ENCODE peak calls at places on chromosomes 3 and 15, in six cellular contexts. One of them, this sample, is unnamed.
A peak's percentile ranks its signal among the peaks of the same experiment; 100 is the strongest.

GRCh38 chr3:127967296-127967695 is 52.3 kb downstream of the KBTBD12 start:
- DNase-seq in HFFc6: no peak
- DNase-seq in nephron progenitor cell: no peak
- DNase-seq in CD8-positive, alpha-beta T cell: no peak
- DNase-seq in AG10803: no peak
- DNase-seq in Peyer's patch: no peak
- DNase-seq in this sample: no peak

GRCh38 chr15:89984421-89985010 is 16.6 kb upstream of the ZNF710 start:
- DNase-seq in AG10803: no peak
- DNase-seq in CD8-positive, alpha-beta T cell: no peak
- DNase-seq in HFFc6: no peak
- DNase-seq in nephron progenitor cell: no peak
- DNase-seq in Peyer's patch: no peak
- DNase-seq in this sample: no peak

GRCh38 chr3:181629029-181629428 is 82.7 kb upstream of the SOX2 start:
- DNase-seq in Peyer's patch: no peak
- DNase-seq in HFFc6: no peak
- DNase-seq in CD8-positive, alpha-beta T cell: no peak
- DNase-seq in AG10803: no peak
- DNase-seq in nephron progenitor cell: no peak
- DNase-seq in this sample: peak; percentile 76

GRCh38 chr3:101571028-101571895 is 2.7 kb upstream of the PCNP start:
- DNase-seq in nephron progenitor cell: no peak
- DNase-seq in HFFc6: no peak
- DNase-seq in AG10803: no peak
- DNase-seq in CD8-positive, alpha-beta T cell: no peak
- DNase-seq in Peyer's patch: no peak
- DNase-seq in this sample: no peak

GRCh38 chr15:66846031-66846430 is 144.0 kb downstream of the SMAD6 start:
- DNase-seq in nephron progenitor cell: no peak
- DNase-seq in AG10803: no peak
- DNase-seq in CD8-positive, alpha-beta T cell: no peak
- DNase-seq in Peyer's patch: no peak
- DNase-seq in HFFc6: no peak
- DNase-seq in this sample: no peak

GRCh38 chr3:64141476-64141875 is 83.8 kb downstream of the PRICKLE2 start:
- DNase-seq in AG10803: peak; percentile 15
- DNase-seq in Peyer's patch: no peak
- DNase-seq in HFFc6: no peak
- DNase-seq in nephron progenitor cell: no peak
- DNase-seq in CD8-positive, alpha-beta T cell: no peak
- DNase-seq in this sample: no peak

GRCh38 chr15:101210466-101210865 is 41.4 kb downstream of the CHSY1 start:
- DNase-seq in Peyer's patch: no peak
- DNase-seq in AG10803: no peak
- DNase-seq in CD8-positive, alpha-beta T cell: no peak
- DNase-seq in HFFc6: no peak
- DNase-seq in nephron progenitor cell: no peak
- DNase-seq in this sample: peak; percentile 44

GRCh38 chr3:8970971-8971589 is 7.8 kb upstream of the RAD18 start:
- DNase-seq in CD8-positive, alpha-beta T cell: peak; percentile 71
- DNase-seq in AG10803: peak; percentile 62
- DNase-seq in HFFc6: peak; percentile 59
- DNase-seq in nephron progenitor cell: peak; percentile 75
- DNase-seq in Peyer's patch: peak; percentile 88
- DNase-seq in this sample: peak; percentile 74

GRCh38 chr3:148962513-148962912 is 28.8 kb upstream of the GYG1 start:
- DNase-seq in AG10803: peak; percentile 58
- DNase-seq in nephron progenitor cell: no peak
- DNase-seq in CD8-positive, alpha-beta T cell: no peak
- DNase-seq in HFFc6: peak; percentile 60
- DNase-seq in Peyer's patch: no peak
- DNase-seq in this sample: peak; percentile 85

GRCh38 chr3:127691494-127691893 is 18.7 kb downstream of the ABTB1 start:
- DNase-seq in nephron progenitor cell: no peak
- DNase-seq in HFFc6: no peak
- DNase-seq in CD8-positive, alpha-beta T cell: no peak
- DNase-seq in Peyer's patch: no peak
- DNase-seq in AG10803: no peak
- DNase-seq in this sample: no peak

GRCh38 chr15:92163641-92164040 is 230.0 kb upstream of the ST8SIA2 start:
- DNase-seq in HFFc6: no peak
- DNase-seq in Peyer's patch: no peak
- DNase-seq in nephron progenitor cell: no peak
- DNase-seq in CD8-positive, alpha-beta T cell: no peak
- DNase-seq in AG10803: peak; percentile 23
- DNase-seq in this sample: no peak

GRCh38 chr3:132445812-132446211 is 28.5 kb downstream of the DNAJC13 start:
- DNase-seq in CD8-positive, alpha-beta T cell: no peak
- DNase-seq in nephron progenitor cell: no peak
- DNase-seq in Peyer's patch: no peak
- DNase-seq in HFFc6: peak; percentile 83
- DNase-seq in AG10803: peak; percentile 86
- DNase-seq in this sample: peak; percentile 74

GRCh38 chr15:45276851-45277250 is 24.8 kb downstream of the SLC28A2 start:
- DNase-seq in Peyer's patch: no peak
- DNase-seq in AG10803: peak; percentile 44
- DNase-seq in HFFc6: peak; percentile 48
- DNase-seq in CD8-positive, alpha-beta T cell: no peak
- DNase-seq in nephron progenitor cell: no peak
- DNase-seq in this sample: peak; percentile 32

GRCh38 chr3:30225021-30225420 is 381.4 kb upstream of the TGFBR2 start:
- DNase-seq in AG10803: peak; percentile 33
- DNase-seq in nephron progenitor cell: no peak
- DNase-seq in CD8-positive, alpha-beta T cell: no peak
- DNase-seq in Peyer's patch: no peak
- DNase-seq in HFFc6: no peak
- DNase-seq in this sample: no peak

GRCh38 chr15:25176616-25176923 is 221.8 kb downstream of the SNRPN start:
- DNase-seq in AG10803: no peak
- DNase-seq in CD8-positive, alpha-beta T cell: peak; percentile 5
- DNase-seq in HFFc6: no peak
- DNase-seq in Peyer's patch: peak; percentile 22
- DNase-seq in nephron progenitor cell: no peak
- DNase-seq in this sample: no peak

GRCh38 chr15:94480289-94480834 is 249.0 kb downstream of the MCTP2 start:
- DNase-seq in Peyer's patch: no peak
- DNase-seq in AG10803: no peak
- DNase-seq in nephron progenitor cell: no peak
- DNase-seq in HFFc6: no peak
- DNase-seq in CD8-positive, alpha-beta T cell: no peak
- DNase-seq in this sample: no peak

GRCh38 chr15:94476681-94477080 is 245.3 kb downstream of the MCTP2 start:
- DNase-seq in CD8-positive, alpha-beta T cell: no peak
- DNase-seq in Peyer's patch: no peak
- DNase-seq in HFFc6: no peak
- DNase-seq in nephron progenitor cell: no peak
- DNase-seq in AG10803: no peak
- DNase-seq in this sample: no peak

DNA sequence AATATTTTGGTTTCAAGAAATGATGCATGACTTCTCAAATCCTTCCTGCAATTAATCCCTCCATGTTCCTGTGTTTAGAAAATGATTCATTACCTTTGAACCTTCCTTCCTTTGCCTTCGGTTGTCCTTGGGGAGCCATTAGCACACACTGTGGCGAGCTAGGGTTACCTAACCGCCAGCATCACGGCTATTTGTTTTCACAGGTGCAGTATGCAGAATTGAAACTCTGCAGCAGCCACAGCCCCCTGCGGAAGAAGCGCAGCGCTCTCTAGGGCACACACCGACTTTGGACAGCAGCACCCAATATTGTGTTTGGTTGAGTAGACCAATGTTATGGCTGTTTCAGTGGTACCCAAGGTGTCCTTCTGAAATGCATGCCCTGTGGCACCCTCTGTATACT is 247.4 kb downstream of the MCTP2 start:
- DNase-seq in Peyer's patch: no peak
- DNase-seq in HFFc6: no peak
- DNase-seq in nephron progenitor cell: peak; percentile 59
- DNase-seq in AG10803: no peak
- DNase-seq in CD8-positive, alpha-beta T cell: no peak
- DNase-seq in this sample: no peak
- TF ChIP-seq CTCF in Peyer's patch: no peak
- TF ChIP-seq CTCF in HFFc6: no peak
- TF ChIP-seq CTCF in nephron progenitor cell: no peak
- TF ChIP-seq CTCF in AG10803: no peak
- TF ChIP-seq CTCF in CD8-positive, alpha-beta T cell: no peak
- TF ChIP-seq CTCF in this sample: no peak

DNA sequence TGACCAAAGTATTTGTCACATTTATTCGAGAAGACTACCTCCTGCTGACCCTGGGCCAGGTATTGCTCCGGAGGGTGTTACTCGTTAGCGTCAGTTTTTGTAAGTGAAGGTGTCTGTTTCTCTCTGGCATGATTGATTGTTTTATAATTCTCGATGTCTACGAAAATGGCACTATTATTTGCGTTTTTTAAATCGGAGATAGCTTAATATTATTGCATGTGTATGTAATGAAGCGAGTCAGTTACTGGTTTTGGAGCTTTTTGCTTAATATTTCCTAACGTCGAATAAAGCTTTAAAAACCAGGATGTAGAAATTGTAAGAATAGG is 439 bp downstream of the DZIP3 start:
- DNase-seq in CD8-positive, alpha-beta T cell: no peak
- DNase-seq in HFFc6: no peak
- DNase-seq in AG10803: no peak
- DNase-seq in nephron progenitor cell: no peak
- DNase-seq in Peyer's patch: no peak
- DNase-seq in this sample: no peak
- TF ChIP-seq CTCF in CD8-positive, alpha-beta T cell: no peak
- TF ChIP-seq CTCF in HFFc6: no peak
- TF ChIP-seq CTCF in AG10803: peak; percentile 16
- TF ChIP-seq CTCF in nephron progenitor cell: no peak
- TF ChIP-seq CTCF in Peyer's patch: no peak
- TF ChIP-seq CTCF in this sample: no peak

GRCh38 chr3:37912052-37912733 is 50.5 kb downstream of the CTDSPL start:
- DNase-seq in CD8-positive, alpha-beta T cell: no peak
- DNase-seq in Peyer's patch: no peak
- DNase-seq in nephron progenitor cell: no peak
- DNase-seq in HFFc6: no peak
- DNase-seq in AG10803: no peak
- DNase-seq in this sample: no peak
- TF ChIP-seq CTCF in CD8-positive, alpha-beta T cell: no peak
- TF ChIP-seq CTCF in Peyer's patch: no peak
- TF ChIP-seq CTCF in nephron progenitor cell: no peak
- TF ChIP-seq CTCF in HFFc6: peak; percentile 35
- TF ChIP-seq CTCF in AG10803: no peak
- TF ChIP-seq CTCF in this sample: peak; percentile 19

DNA sequence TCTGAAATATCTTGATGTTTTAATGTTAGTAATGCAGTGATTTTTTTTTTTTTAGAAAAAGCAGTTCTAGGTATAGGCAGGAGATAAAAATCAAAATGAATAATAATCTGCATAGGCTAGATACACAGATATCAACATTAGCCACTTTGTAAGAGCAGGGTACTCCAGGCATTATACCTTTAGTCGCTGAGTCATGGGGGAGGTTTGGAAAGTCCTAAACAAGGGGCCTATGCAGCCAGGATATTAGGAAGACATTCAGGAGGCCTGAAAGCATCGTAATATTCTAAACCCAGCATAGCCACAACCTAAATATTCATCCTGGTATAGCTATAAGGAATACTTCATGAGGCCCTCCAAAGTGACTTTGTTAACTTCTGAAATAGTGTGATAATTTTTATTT is 258.1 kb upstream of the NECTIN3 start:
- DNase-seq in nephron progenitor cell: no peak
- DNase-seq in CD8-positive, alpha-beta T cell: no peak
- DNase-seq in Peyer's patch: no peak
- DNase-seq in HFFc6: no peak
- DNase-seq in AG10803: no peak
- DNase-seq in this sample: no peak
- TF ChIP-seq CTCF in nephron progenitor cell: no peak
- TF ChIP-seq CTCF in CD8-positive, alpha-beta T cell: no peak
- TF ChIP-seq CTCF in Peyer's patch: no peak
- TF ChIP-seq CTCF in HFFc6: no peak
- TF ChIP-seq CTCF in AG10803: no peak
- TF ChIP-seq CTCF in this sample: no peak